ENCODE peak calls at places on chromosomes 7 and 10, in four cellular contexts. T is HCT116, U is K562, P is HepG2. N is an unnamed sample.

GRCh38 chr10:123913688-123914268 is 22.2 kb upstream of the CPXM2 start:
- DNase-seq in P (no peak), U (no peak), T (no peak), N (no peak)

GRCh38 chr7:135812151-135812550 is 63.5 kb upstream of the FAM180A start:
- DNase-seq in U (no peak), T (no peak), P (no peak), N (no peak)

GRCh38 chr10:22665329-22665728 is 49.0 kb downstream of the PIP4K2A start:
- DNase-seq in P (no peak), U (no peak), T (no peak), N (no peak)

GRCh38 chr10:73647211-73647874 is 6.1 kb upstream of the MYOZ1 start:
- DNase-seq in P (no peak), U (no peak), T (no peak), N (peak)

GRCh38 chr10:43671659-43672555 is 23.2 kb upstream of the ZNF32 start:
- DNase-seq in T (peak), U (peak), P (peak), N (no peak)

GRCh38 chr7:8442814-8443304 is 9.4 kb downstream of the NXPH1 start:
- DNase-seq in U (peak), T (no peak), P (no peak), N (peak)

GRCh38 chr7:18357691-18358090 is 137.9 kb upstream of the HDAC9 start:
- DNase-seq in P (no peak), U (no peak), T (no peak), N (no peak)

GRCh38 chr7:13560441-13560840 is 429.0 kb downstream of the ETV1 start:
- DNase-seq in U (no peak), P (no peak), T (no peak), N (no peak)

GRCh38 chr10:114915294-114915693 is 22.7 kb upstream of the TRUB1 start:
- DNase-seq in T (no peak), U (no peak), P (no peak), N (no peak)

GRCh38 chr7:99079104-99079503 is 64.8 kb downstream of the SMURF1 start:
- DNase-seq in U (no peak), T (no peak), P (no peak), N (no peak)

GRCh38 chr7:36116347-36117200 is 36.5 kb upstream of the EEPD1 start:
- DNase-seq in T (peak), U (no peak), P (peak), N (no peak)

GRCh38 chr10:30215631-30216030 is 133.4 kb downstream of the MTPAP start:
- DNase-seq in P (no peak), U (no peak), T (no peak), N (no peak)

GRCh38 chr7:73342645-73343044 is 14.7 kb downstream of the FKBP6 start:
- DNase-seq in P (peak), U (no peak), T (peak), N (no peak)

GRCh38 chr7:45623157-45623556 is 49.0 kb downstream of the ADCY1 start:
- DNase-seq in U (no peak), T (no peak), P (no peak), N (no peak)

GRCh38 chr10:37434091-37434490 is 308.7 kb downstream of the ANKRD30A start:
- DNase-seq in T (no peak), U (no peak), P (no peak), N (no peak)

GRCh38 chr7:42014625-42015412 is 222.2 kb downstream of the GLI3 start:
- DNase-seq in P (peak), T (peak), U (peak), N (peak)

GRCh38 chr7:27185013-27185707 is at the start of gene HOXA11:
- DNase-seq in T (no peak), U (no peak), P (no peak), N (peak)

GRCh38 chr10:88227342-88228018 is 355.6 kb downstream of the RNLS start:
- DNase-seq in U (no peak), P (no peak), T (no peak), N (no peak)

GRCh38 chr10:131831561-131831960 is 69.2 kb upstream of the PPP2R2D start:
- DNase-seq in P (no peak), U (no peak), T (no peak), N (no peak)

GRCh38 chr10:1604246-1604645 is 133.1 kb downstream of the ADARB2 start:
- DNase-seq in T (no peak), P (no peak), U (no peak), N (no peak)

GRCh38 chr10:30300728-30301127 is 48.4 kb downstream of the MTPAP start:
- DNase-seq in U (no peak), T (no peak), P (no peak), N (no peak)

GRCh38 chr10:77037735-77038411 is 599.7 kb downstream of the KCNMA1 start:
- DNase-seq in P (no peak), U (no peak), T (no peak), N (peak)

GRCh38 chr10:29740981-29741545 is 106.3 kb upstream of the SVIL start:
- DNase-seq in U (no peak), P (no peak), T (no peak), N (no peak)

GRCh38 chr10:104581884-104582603 is 59.0 kb upstream of the SORCS3 start:
- DNase-seq in U (no peak), T (no peak), P (no peak), N (no peak)

GRCh38 chr10:13925924-13926435 is 339.2 kb downstream of the PRPF18 start:
- DNase-seq in U (no peak), P (no peak), T (no peak), N (no peak)

GRCh38 chr10:100101526-100102076 is 19.9 kb upstream of the CPN1 start:
- DNase-seq in T (no peak), U (no peak), P (peak), N (no peak)

GRCh38 chr7:32415936-32416335 is 74.2 kb downstream of the LSM5 start:
- DNase-seq in U (no peak), P (no peak), T (no peak), N (no peak)

GRCh38 chr10:132539894-132540293 is 2.3 kb downstream of the INPP5A start:
- DNase-seq in T (no peak), U (no peak), P (no peak), N (no peak)

GRCh38 chr10:22624289-22624738 is 90.1 kb downstream of the PIP4K2A start:
- DNase-seq in P (peak), T (no peak), U (peak), N (no peak)

GRCh38 chr10:92640110-92640509 is 47.2 kb downstream of the KIF11 start:
- DNase-seq in U (no peak), T (peak), P (no peak), N (no peak)

GRCh38 chr10:131155903-131156285 is 155.6 kb downstream of the TCERG1L start:
- DNase-seq in U (no peak), T (no peak), P (no peak), N (no peak)

GRCh38 chr7:128200376-128200775 is 40.7 kb upstream of the LEP start:
- DNase-seq in T (no peak), U (no peak), P (no peak), N (no peak)

GRCh38 chr7:128201690-128202085 is 39.4 kb upstream of the LEP start:
- DNase-seq in U (no peak), T (no peak), P (no peak), N (no peak)

GRCh38 chr7:128203047-128203491 is 38.0 kb upstream of the LEP start:
- DNase-seq in T (no peak), P (no peak), U (no peak), N (peak)

GRCh38 chr7:128202287-128202957 is 38.7 kb upstream of the LEP start:
- DNase-seq in T (no peak), U (no peak), P (no peak), N (no peak)

DNA sequence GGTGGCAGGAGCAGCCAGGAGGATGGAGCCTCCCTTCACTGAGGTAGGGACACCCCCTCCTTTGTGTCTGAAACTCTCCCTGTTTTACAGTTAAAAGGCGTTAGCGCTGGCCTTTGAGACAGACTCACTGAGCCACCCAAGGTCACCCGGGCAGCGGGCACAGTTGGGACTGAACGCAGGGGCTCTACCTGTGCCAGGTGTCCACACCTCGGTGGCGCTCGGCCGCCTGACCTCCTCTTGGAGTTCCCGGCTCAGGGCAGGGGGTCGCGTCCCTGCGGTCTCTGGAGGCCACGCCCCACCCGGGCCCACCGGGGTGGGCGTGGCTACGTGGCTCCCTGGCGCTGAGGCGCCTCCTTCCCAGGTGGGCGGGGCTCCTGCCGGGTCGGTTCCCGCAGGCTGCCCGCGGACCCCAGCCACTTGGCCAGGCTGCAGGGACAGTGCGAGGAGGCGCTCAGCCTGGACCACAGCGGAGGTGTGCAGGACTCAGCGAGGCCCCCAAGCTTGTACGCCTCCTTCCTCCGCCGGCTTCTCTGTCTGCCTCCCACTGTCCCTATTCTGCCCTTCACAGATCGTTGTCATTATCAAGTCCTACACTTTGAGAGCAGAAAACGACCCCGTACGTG is 39.9 kb upstream of the LEP start:
- DNase-seq in T (no peak), P (no peak), U (peak), N (peak)
- TF ChIP-seq FOSL1 in T (no peak), P (no peak), U (no peak), N (no peak)

GRCh38 chr10:25934673-25935139 is 677 bp downstream of the MYO3A start:
- DNase-seq in U (peak), P (no peak), T (no peak), N (peak)
- TF ChIP-seq FOSL1 in U (no peak), P (no peak), T (no peak), N (no peak)

DNA sequence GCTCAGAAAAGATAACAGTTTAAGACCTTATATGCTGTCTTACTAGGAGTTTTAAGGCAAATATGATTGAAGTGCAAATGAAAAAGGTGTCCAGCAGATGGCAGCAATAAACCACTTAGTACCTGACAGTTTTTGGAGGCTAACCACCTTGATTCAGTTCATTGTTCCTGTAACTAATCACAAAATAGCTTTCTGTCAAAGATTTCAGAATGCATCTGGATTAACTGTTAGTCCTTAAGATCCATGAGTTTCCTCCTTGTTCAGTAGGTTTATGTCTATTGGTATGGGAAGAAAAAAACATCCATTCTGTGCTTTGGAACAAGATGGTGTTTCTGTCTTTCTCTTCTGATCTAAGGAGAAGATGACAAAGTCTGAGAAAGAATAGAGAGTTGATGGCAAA is 46.6 kb downstream of the CCSER2 start:
- DNase-seq in U (peak), P (peak), T (peak), N (no peak)
- TF ChIP-seq FOSL1 in U (no peak), P (no peak), T (no peak), N (no peak)

GRCh38 chr10:79118286-79119202 is 49.8 kb downstream of the ZMIZ1 start:
- DNase-seq in U (no peak), T (no peak), P (no peak), N (no peak)

GRCh38 chr10:79113827-79114226 is 45.1 kb downstream of the ZMIZ1 start:
- DNase-seq in P (no peak), T (no peak), U (no peak), N (no peak)

GRCh38 chr10:79115302-79115701 is 46.5 kb downstream of the ZMIZ1 start:
- DNase-seq in P (no peak), U (no peak), T (no peak), N (no peak)

GRCh38 chr10:79116363-79116762 is 47.6 kb downstream of the ZMIZ1 start:
- DNase-seq in P (no peak), T (no peak), U (no peak), N (no peak)

DNA sequence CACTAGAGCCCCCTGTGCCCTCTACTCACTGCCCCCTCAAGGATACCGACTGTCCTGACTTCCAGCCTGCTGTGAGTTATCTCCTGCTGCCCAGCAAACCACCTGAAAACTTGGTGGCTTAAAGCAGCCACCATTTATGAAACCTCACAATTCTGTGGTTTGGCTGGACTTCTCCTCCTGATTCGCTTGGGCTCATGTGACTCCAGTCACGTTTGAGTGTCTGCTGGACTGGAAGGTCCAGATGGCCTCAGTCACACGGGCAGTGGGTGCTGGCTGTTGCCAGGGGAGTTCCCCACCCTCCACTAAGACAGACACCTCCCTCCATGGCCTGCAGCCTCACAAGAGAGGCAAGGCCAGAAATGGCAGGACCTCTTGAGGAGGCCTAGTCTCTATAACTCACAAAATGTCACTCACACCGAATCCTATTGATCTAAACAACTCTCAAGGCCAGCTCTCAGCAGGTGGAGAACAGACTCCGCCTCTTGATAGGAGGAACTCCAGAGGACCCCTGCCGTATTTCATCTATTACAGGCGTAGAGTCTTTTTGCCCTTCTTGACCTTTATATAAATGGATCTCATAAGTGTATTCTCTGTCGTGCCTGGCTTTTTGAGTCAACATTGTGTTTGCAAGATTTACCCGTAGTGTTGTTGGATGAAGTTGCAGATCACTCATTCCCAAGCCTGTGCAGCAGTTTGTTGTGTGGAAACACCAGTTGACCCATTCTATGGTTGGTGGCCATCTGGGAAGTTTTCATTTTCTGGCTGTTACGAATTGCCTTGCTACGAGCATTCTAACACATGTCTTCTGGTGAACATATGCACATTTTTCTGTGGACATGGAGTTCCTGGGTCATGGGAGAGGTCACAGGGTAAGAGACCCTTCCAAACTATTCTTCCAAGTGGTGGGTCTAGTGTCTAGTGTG is 48.3 kb downstream of the ZMIZ1 start:
- DNase-seq in T (no peak), P (no peak), U (no peak), N (no peak)
- TF ChIP-seq FOSL1 in T (no peak), P (no peak), U (no peak), N (no peak)

GRCh38 chr7:120353171-120353570 is 80.2 kb downstream of the KCND2 start:
- DNase-seq in P (no peak), T (no peak), U (no peak), N (no peak)
- TF ChIP-seq FOSL1 in P (no peak), T (no peak), U (no peak), N (no peak)

DNA sequence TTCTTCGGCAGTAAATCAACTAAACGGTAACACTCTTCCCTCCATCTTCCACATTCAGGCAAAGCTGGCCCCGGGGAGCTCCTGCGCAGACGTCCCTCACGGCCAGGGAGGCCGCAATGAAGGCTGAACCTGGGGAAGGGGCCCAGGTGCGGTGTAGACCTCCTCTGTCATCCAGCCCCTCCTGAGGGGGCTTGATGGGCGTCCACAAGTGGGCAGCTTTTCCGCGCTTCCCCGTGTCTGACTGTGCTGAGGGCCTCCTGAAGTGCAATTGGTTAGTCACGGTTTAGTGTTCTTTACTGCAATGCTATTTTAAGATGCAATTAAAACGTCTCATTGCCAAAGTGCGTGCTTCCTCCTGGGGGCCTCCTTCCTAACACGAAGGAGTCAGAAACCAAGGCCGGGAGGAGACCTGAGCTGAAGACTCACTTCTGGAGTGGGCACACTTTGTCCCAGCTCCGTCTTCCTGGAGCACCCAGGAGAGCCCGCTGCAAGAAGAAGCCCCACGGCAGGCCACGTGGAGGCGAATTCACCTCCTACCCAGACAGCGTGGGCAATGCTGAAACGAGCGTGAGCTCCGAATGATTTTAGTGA is 173.3 kb downstream of the ELFN1 start:
- DNase-seq in U (no peak), T (no peak), P (no peak), N (no peak)
- TF ChIP-seq FOSL1 in U (no peak), T (no peak), P (no peak), N (no peak)

GRCh38 chr7:133959505-133959904 is 167.6 kb upstream of the LRGUK start:
- DNase-seq in T (no peak), P (no peak), U (no peak), N (no peak)

GRCh38 chr7:133957860-133958259 is 169.3 kb upstream of the LRGUK start:
- DNase-seq in P (no peak), U (no peak), T (no peak), N (no peak)

GRCh38 chr7:133958822-133959221 is 168.3 kb upstream of the LRGUK start:
- DNase-seq in T (no peak), P (no peak), U (peak), N (no peak)

GRCh38 chr7:133961724-133962123 is 165.4 kb upstream of the LRGUK start:
- DNase-seq in T (no peak), P (no peak), U (no peak), N (no peak)
- TF ChIP-seq FOSL1 in T (no peak), P (no peak), U (no peak), N (no peak)

GRCh38 chr10:63972949-63973827 is 452.0 kb downstream of the REEP3 start:
- DNase-seq in T (no peak), P (no peak), U (no peak), N (no peak)

GRCh38 chr10:63977329-63977923 is 456.2 kb downstream of the REEP3 start:
- DNase-seq in U (peak), P (peak), T (peak), N (no peak)

DNA sequence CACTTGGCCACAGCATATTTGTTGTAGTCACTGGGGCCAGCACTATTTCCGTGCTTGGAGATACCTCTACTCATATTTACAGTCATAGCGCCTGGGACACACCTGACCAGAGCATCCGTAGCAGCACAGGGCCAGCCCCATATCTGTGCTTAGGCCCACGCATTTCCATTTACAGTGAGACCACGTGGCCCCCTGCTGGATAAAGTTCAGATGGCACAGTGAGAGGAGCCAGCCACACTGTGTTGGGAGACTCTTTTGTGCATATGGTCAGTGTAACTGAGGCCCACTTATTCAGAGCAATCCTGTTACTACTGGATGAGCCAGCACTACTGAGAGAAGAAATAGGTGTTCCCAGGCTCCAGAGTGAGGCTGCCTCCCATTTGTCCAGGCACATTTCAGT is 455.3 kb downstream of the REEP3 start:
- DNase-seq in P (peak), T (peak), U (peak), N (peak)
- TF ChIP-seq FOSL1 in P (no peak), T (no peak), U (no peak), N (no peak)

N was measured in H1.